ENCODE peak calls at places on chromosomes 7 and 10, in five cellular contexts. Y is Panc1, N is tibial artery, G is AG08396, Z is T-helper 1 cell. K is an unnamed sample.

GRCh38 chr10:68954904-68955303 is 1.1 kb upstream of the DDX21 start:
- DNase-seq in N (no peak), Z (no peak), Y (no peak), G (no peak), K (no peak)

GRCh38 chr10:98536551-98536950 is 89.8 kb upstream of the HPS1 start:
- DNase-seq in Z (no peak), Y (peak), N (no peak), G (peak), K (no peak)

GRCh38 chr10:44805461-44806210 is 105.5 kb upstream of the TMEM72 start:
- DNase-seq in N (no peak), G (no peak), Y (no peak), Z (no peak), K (no peak)

GRCh38 chr7:30179016-30179436 is 44.2 kb downstream of the MTURN start:
- DNase-seq in N (no peak), Z (no peak), G (no peak), Y (no peak), K (no peak)

GRCh38 chr7:125876436-125876835 is 946.8 kb upstream of the POT1 start:
- DNase-seq in G (no peak), Z (no peak), Y (no peak), N (no peak), K (no peak)

GRCh38 chr7:26549281-26549943 is 257.8 kb downstream of the SNX10 start:
- DNase-seq in Z (no peak), G (no peak), Y (no peak), N (peak), K (no peak)

GRCh38 chr7:121373177-121373576 is 22.9 kb downstream of the FAM3C start:
- DNase-seq in N (no peak), Z (no peak), G (no peak), Y (no peak), K (no peak)

GRCh38 chr7:4168041-4168440 is 514.1 kb upstream of the FOXK1 start:
- DNase-seq in Y (no peak), N (no peak), G (no peak), Z (no peak), K (no peak)

GRCh38 chr10:77301305-77301730 is 336.3 kb downstream of the KCNMA1 start:
- DNase-seq in Z (no peak), Y (no peak), N (no peak), G (peak), K (no peak)

GRCh38 chr10:28939352-28940157 is 262.2 kb downstream of the BAMBI start:
- DNase-seq in N (peak), Y (no peak), Z (no peak), G (peak), K (peak)

GRCh38 chr7:100895956-100896742 is 461 bp upstream of the ACHE start:
- DNase-seq in G (no peak), Z (no peak), N (no peak), Y (no peak), K (no peak)

GRCh38 chr10:132575320-132576201 is 38.0 kb downstream of the INPP5A start:
- DNase-seq in N (peak), Y (peak), Z (no peak), G (peak), K (no peak)

GRCh38 chr10:94279835-94280709 is 82.7 kb downstream of the NOC3L start:
- DNase-seq in G (peak), N (no peak), Z (peak), Y (peak), K (peak)

GRCh38 chr7:100465702-100466311 is 1.7 kb upstream of the SPACDR start:
- DNase-seq in Z (no peak), G (peak), Y (no peak), N (peak), K (peak)

GRCh38 chr7:101511965-101512364 is 117.1 kb downstream of the MYL10 start:
- DNase-seq in Y (no peak), G (no peak), N (no peak), Z (no peak), K (no peak)

K was measured in aorta.